ENCODE peak calls at places on chromosomes 6 and 20, in four cellular contexts. One of them, this sample, is unnamed.

GRCh38 chr6:131023834-131024504 is 39.1 kb downstream of the EPB41L2 start:
- DNase-seq in hepatocyte: no peak
- DNase-seq in uterus: no peak
- DNase-seq in cardiac muscle cell: no peak
- DNase-seq in this sample: peak; percentile 52

GRCh38 chr6:125748534-125749111 is 809 bp upstream of the HEY2 start:
- DNase-seq in hepatocyte: no peak
- DNase-seq in uterus: no peak
- DNase-seq in cardiac muscle cell: peak; percentile 35
- DNase-seq in this sample: peak; percentile 3

GRCh38 chr20:25397827-25398226 is 7.2 kb upstream of the ABHD12 start:
- DNase-seq in hepatocyte: peak; percentile 54
- DNase-seq in uterus: no peak
- DNase-seq in cardiac muscle cell: no peak
- DNase-seq in this sample: no peak

GRCh38 chr6:56649053-56649769 is 6.5 kb upstream of the DST start:
- DNase-seq in hepatocyte: peak; percentile 27
- DNase-seq in uterus: no peak
- DNase-seq in cardiac muscle cell: peak; percentile 38
- DNase-seq in this sample: peak; percentile 70

GRCh38 chr20:60851826-60852704 is 400.0 kb upstream of the CDH4 start:
- DNase-seq in hepatocyte: peak; percentile 51
- DNase-seq in uterus: no peak
- DNase-seq in cardiac muscle cell: peak; percentile 56
- DNase-seq in this sample: no peak

GRCh38 chr20:2088904-2089303 is 12.7 kb upstream of the STK35 start:
- DNase-seq in hepatocyte: no peak
- DNase-seq in uterus: no peak
- DNase-seq in cardiac muscle cell: no peak
- DNase-seq in this sample: no peak

GRCh38 chr6:106000935-106001334 is 85.2 kb upstream of the PRDM1 start:
- DNase-seq in hepatocyte: no peak
- DNase-seq in uterus: no peak
- DNase-seq in cardiac muscle cell: no peak
- DNase-seq in this sample: no peak

GRCh38 chr6:35082733-35083403 is 58.3 kb downstream of the TCP11 start:
- DNase-seq in hepatocyte: no peak
- DNase-seq in uterus: peak; percentile 6
- DNase-seq in cardiac muscle cell: no peak
- DNase-seq in this sample: no peak

GRCh38 chr6:29968130-29968529 is 25.8 kb downstream of the HLA-A start:
- DNase-seq in hepatocyte: no peak
- DNase-seq in uterus: no peak
- DNase-seq in cardiac muscle cell: no peak
- DNase-seq in this sample: peak; percentile 48

GRCh38 chr6:125534430-125535263 is 214.8 kb upstream of the HEY2 start:
- DNase-seq in hepatocyte: no peak
- DNase-seq in uterus: no peak
- DNase-seq in cardiac muscle cell: no peak
- DNase-seq in this sample: no peak

GRCh38 chr6:138815797-138816528 is 20.1 kb downstream of the ECT2L start:
- DNase-seq in hepatocyte: peak; percentile 76
- DNase-seq in uterus: no peak
- DNase-seq in cardiac muscle cell: peak; percentile 61
- DNase-seq in this sample: peak; percentile 75

GRCh38 chr6:66478705-66479104 is 771.7 kb upstream of the EYS start:
- DNase-seq in hepatocyte: no peak
- DNase-seq in uterus: no peak
- DNase-seq in cardiac muscle cell: no peak
- DNase-seq in this sample: no peak

GRCh38 chr6:106591111-106591825 is 38.0 kb downstream of the RTN4IP1 start:
- DNase-seq in hepatocyte: no peak
- DNase-seq in uterus: no peak
- DNase-seq in cardiac muscle cell: no peak
- DNase-seq in this sample: peak; percentile 93

GRCh38 chr6:155958550-155958949 is 502.9 kb upstream of the NOX3 start:
- DNase-seq in hepatocyte: peak; percentile 56
- DNase-seq in uterus: no peak
- DNase-seq in cardiac muscle cell: no peak
- DNase-seq in this sample: no peak

GRCh38 chr6:11586574-11586973 is 49.0 kb downstream of the TMEM170B start:
- DNase-seq in hepatocyte: peak; percentile 29
- DNase-seq in uterus: no peak
- DNase-seq in cardiac muscle cell: no peak
- DNase-seq in this sample: peak; percentile 98

GRCh38 chr20:58571942-58572666 is 56.9 kb upstream of the APCDD1L start:
- DNase-seq in hepatocyte: peak; percentile 35
- DNase-seq in uterus: peak; percentile 33
- DNase-seq in cardiac muscle cell: no peak
- DNase-seq in this sample: no peak

GRCh38 chr6:9921366-9921765 is 493.5 kb downstream of the TFAP2A start:
- DNase-seq in hepatocyte: no peak
- DNase-seq in uterus: no peak
- DNase-seq in cardiac muscle cell: no peak
- DNase-seq in this sample: peak; percentile 47

GRCh38 chr6:125149256-125150144 is 4.1 kb upstream of the TPD52L1 start:
- DNase-seq in hepatocyte: no peak
- DNase-seq in uterus: no peak
- DNase-seq in cardiac muscle cell: no peak
- DNase-seq in this sample: no peak

GRCh38 chr6:43457643-43458042 is 2.3 kb upstream of the DLK2 start:
- DNase-seq in hepatocyte: peak; percentile 11
- DNase-seq in uterus: no peak
- DNase-seq in cardiac muscle cell: no peak
- DNase-seq in this sample: no peak

GRCh38 chr20:41352106-41352505 is 11.5 kb downstream of the LPIN3 start:
- DNase-seq in hepatocyte: no peak
- DNase-seq in uterus: no peak
- DNase-seq in cardiac muscle cell: no peak
- DNase-seq in this sample: no peak

GRCh38 chr20:62922451-62922921 is 3.8 kb downstream of the DIDO1 start:
- DNase-seq in hepatocyte: no peak
- DNase-seq in uterus: no peak
- DNase-seq in cardiac muscle cell: no peak
- DNase-seq in this sample: no peak

GRCh38 chr6:135627092-135627715 is 129.7 kb upstream of the AHI1 start:
- DNase-seq in hepatocyte: no peak
- DNase-seq in uterus: no peak
- DNase-seq in cardiac muscle cell: no peak
- DNase-seq in this sample: no peak

GRCh38 chr20:60115452-60115851 is 157.2 kb downstream of the CDH26 start:
- DNase-seq in hepatocyte: no peak
- DNase-seq in uterus: no peak
- DNase-seq in cardiac muscle cell: no peak
- DNase-seq in this sample: no peak

GRCh38 chr6:76351275-76351674 is 278.8 kb upstream of the IMPG1 start:
- DNase-seq in hepatocyte: peak; percentile 32
- DNase-seq in uterus: no peak
- DNase-seq in cardiac muscle cell: peak; percentile 61
- DNase-seq in this sample: no peak

GRCh38 chr6:15551262-15551661 is 111.6 kb downstream of the DTNBP1 start:
- DNase-seq in hepatocyte: no peak
- DNase-seq in uterus: no peak
- DNase-seq in cardiac muscle cell: no peak
- DNase-seq in this sample: no peak

GRCh38 chr6:135603249-135603648 is 105.7 kb upstream of the AHI1 start:
- DNase-seq in hepatocyte: no peak
- DNase-seq in uterus: no peak
- DNase-seq in cardiac muscle cell: no peak
- DNase-seq in this sample: no peak

GRCh38 chr6:87661503-87661902 is 40.5 kb downstream of the AKIRIN2 start:
- DNase-seq in hepatocyte: no peak
- DNase-seq in uterus: no peak
- DNase-seq in cardiac muscle cell: no peak
- DNase-seq in this sample: peak; percentile 44

GRCh38 chr20:10846831-10847230 is 173.0 kb upstream of the JAG1 start:
- DNase-seq in hepatocyte: no peak
- DNase-seq in uterus: no peak
- DNase-seq in cardiac muscle cell: no peak
- DNase-seq in this sample: peak; percentile 48

GRCh38 chr6:150176152-150176551 is 33.3 kb downstream of the PPP1R14C start:
- DNase-seq in hepatocyte: no peak
- DNase-seq in uterus: no peak
- DNase-seq in cardiac muscle cell: no peak
- DNase-seq in this sample: no peak

GRCh38 chr6:125810435-125810834 is 19.7 kb downstream of the NCOA7 start:
- DNase-seq in hepatocyte: no peak
- DNase-seq in uterus: no peak
- DNase-seq in cardiac muscle cell: no peak
- DNase-seq in this sample: no peak

GRCh38 chr6:142845143-142845571 is 99.8 kb downstream of the HIVEP2 start:
- DNase-seq in hepatocyte: no peak
- DNase-seq in uterus: no peak
- DNase-seq in cardiac muscle cell: no peak
- DNase-seq in this sample: no peak

GRCh38 chr6:30647802-30648460 is 998 bp downstream of the C6orf136 start:
- DNase-seq in hepatocyte: no peak
- DNase-seq in uterus: no peak
- DNase-seq in cardiac muscle cell: no peak
- DNase-seq in this sample: no peak

GRCh38 chr6:20210158-20210557 is 2.1 kb downstream of the MBOAT1 start:
- DNase-seq in hepatocyte: no peak
- DNase-seq in uterus: no peak
- DNase-seq in cardiac muscle cell: no peak
- DNase-seq in this sample: no peak

GRCh38 chr20:22866757-22867425 is 168.2 kb upstream of the SSTR4 start:
- DNase-seq in hepatocyte: no peak
- DNase-seq in uterus: no peak
- DNase-seq in cardiac muscle cell: no peak
- DNase-seq in this sample: no peak

DNA sequence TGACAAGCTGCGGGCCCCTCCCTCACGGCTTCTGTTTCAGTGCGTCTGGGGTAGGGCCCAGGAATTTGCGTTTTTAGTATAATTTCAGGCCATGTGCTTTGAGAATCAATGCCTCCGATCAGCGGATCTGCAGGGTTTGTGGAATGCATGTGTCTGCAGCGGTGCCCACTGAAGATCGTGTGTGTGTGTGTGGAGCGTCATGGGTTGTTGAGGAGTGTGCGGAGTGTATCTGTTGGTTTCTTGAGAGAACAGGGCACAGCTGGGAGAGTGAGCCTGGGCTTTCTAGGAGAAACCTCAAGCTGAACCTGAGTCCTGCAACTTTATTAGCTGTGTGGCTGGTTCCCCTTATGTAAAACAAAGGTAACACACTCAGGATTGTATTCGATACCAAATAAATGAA is 29.0 kb downstream of the PDE10A start:
- DNase-seq in hepatocyte: no peak
- DNase-seq in uterus: no peak
- DNase-seq in cardiac muscle cell: no peak
- DNase-seq in this sample: no peak
- H3K4me3 ChIP-seq in hepatocyte: no peak overlapping the region
- H3K4me3 ChIP-seq in uterus: no peak overlapping the region
- H3K4me3 ChIP-seq in cardiac muscle cell: no peak overlapping the region
- H3K4me3 ChIP-seq in this sample: no peak overlapping the region

DNA sequence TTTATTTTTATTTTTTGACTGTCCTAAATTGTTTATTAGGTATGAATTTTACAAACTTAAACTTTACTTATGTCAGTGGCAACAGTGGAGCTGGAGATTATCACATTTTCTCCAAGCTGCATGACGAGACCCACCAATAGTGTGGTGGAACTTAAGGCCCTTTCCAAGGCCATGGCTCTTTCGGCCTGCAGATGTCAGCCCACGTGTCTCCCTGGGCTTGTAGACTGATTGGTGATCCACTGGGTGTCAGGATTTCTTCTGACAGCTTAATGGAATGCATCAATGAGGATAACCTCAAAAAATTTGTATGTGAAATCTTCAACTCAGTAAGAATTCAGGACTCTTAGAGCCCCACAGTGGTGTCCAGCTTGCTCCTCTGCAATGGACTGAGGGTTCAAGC is 32.3 kb upstream of the OVOL2 start:
- DNase-seq in hepatocyte: no peak
- DNase-seq in uterus: no peak
- DNase-seq in cardiac muscle cell: no peak
- DNase-seq in this sample: no peak
- TF ChIP-seq CTCF in hepatocyte: no peak
- TF ChIP-seq CTCF in uterus: no peak
- TF ChIP-seq CTCF in cardiac muscle cell: no peak
- TF ChIP-seq CTCF in this sample: no peak

GRCh38 chr20:38433304-38433972 is 1.7 kb downstream of the SNHG17 start:
- DNase-seq in hepatocyte: no peak
- DNase-seq in uterus: no peak
- DNase-seq in cardiac muscle cell: no peak
- DNase-seq in this sample: no peak
- H3K4me3 ChIP-seq in hepatocyte: peak overlapping the region; percentile 72
- H3K4me3 ChIP-seq in uterus: no peak overlapping the region
- H3K4me3 ChIP-seq in cardiac muscle cell: peak overlapping the region; percentile 74
- H3K4me3 ChIP-seq in this sample: peak overlapping the region; percentile 93

GRCh38 chr20:48578397-48579098 is 249.3 kb downstream of the PREX1 start:
- DNase-seq in hepatocyte: no peak
- DNase-seq in uterus: no peak
- DNase-seq in cardiac muscle cell: no peak
- DNase-seq in this sample: no peak
- TF ChIP-seq CTCF in hepatocyte: no peak
- TF ChIP-seq CTCF in uterus: no peak
- TF ChIP-seq CTCF in cardiac muscle cell: peak; percentile 9
- TF ChIP-seq CTCF in this sample: no peak

DNA sequence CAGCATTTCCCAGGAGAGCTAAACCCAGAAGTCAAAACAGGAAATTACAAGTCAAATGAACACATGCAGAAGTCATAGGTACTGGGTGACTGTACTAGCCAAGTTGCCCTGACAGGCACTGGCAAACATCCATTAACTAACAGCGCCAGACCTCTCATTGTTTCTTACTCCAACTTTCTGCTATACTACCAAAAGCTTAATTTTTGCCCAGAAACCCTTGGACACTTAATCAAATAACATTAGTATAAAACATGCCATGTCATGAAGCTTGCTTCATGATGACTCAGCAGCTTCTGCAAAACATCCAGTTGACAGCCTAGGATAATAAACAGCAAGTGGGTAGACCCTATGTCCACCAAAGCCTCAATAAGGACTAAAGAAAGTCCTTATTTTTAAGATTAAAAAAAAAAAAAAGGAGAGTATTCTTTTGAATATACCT is 3.5 kb downstream of the NUP153 start:
- DNase-seq in hepatocyte: peak; percentile 47
- DNase-seq in uterus: peak; percentile 35
- DNase-seq in cardiac muscle cell: no peak
- DNase-seq in this sample: peak; percentile 94
- H3K4me3 ChIP-seq in hepatocyte: no peak overlapping the region
- H3K4me3 ChIP-seq in uterus: no peak overlapping the region
- H3K4me3 ChIP-seq in cardiac muscle cell: no peak overlapping the region
- H3K4me3 ChIP-seq in this sample: no peak overlapping the region

GRCh38 chr6:12957321-12958051 is 240.9 kb downstream of the PHACTR1 start:
- DNase-seq in hepatocyte: peak; percentile 69
- DNase-seq in uterus: peak; percentile 41
- DNase-seq in cardiac muscle cell: peak; percentile 45
- DNase-seq in this sample: peak; percentile 65
- TF ChIP-seq CTCF in hepatocyte: peak; percentile 29
- TF ChIP-seq CTCF in uterus: no peak
- TF ChIP-seq CTCF in cardiac muscle cell: no peak
- TF ChIP-seq CTCF in this sample: peak; percentile 13